ENCODE peak calls at places on chromosomes 12 and 14, in seven cellular contexts. One of them, this sample, is unnamed.

GRCh38 chr14:50451854-50452253 is 55.2 kb upstream of the CDKL1 start:
- DNase-seq in heart right ventricle: no peak
- DNase-seq in ascending aorta: no peak
- DNase-seq in thyroid gland: no peak
- DNase-seq in uterus: no peak
- DNase-seq in stomach: no peak
- DNase-seq in lung: no peak
- DNase-seq in this sample: no peak

GRCh38 chr12:60345442-60345841 is 749.6 kb downstream of the SLC16A7 start:
- DNase-seq in heart right ventricle: no peak
- DNase-seq in ascending aorta: no peak
- DNase-seq in thyroid gland: no peak
- DNase-seq in uterus: no peak
- DNase-seq in stomach: no peak
- DNase-seq in lung: no peak
- DNase-seq in this sample: no peak

GRCh38 chr14:81366259-81366658 is 33.9 kb downstream of the STON2 start:
- DNase-seq in heart right ventricle: no peak
- DNase-seq in ascending aorta: no peak
- DNase-seq in thyroid gland: peak; percentile 35
- DNase-seq in uterus: no peak
- DNase-seq in stomach: peak; percentile 29
- DNase-seq in lung: no peak
- DNase-seq in this sample: no peak

GRCh38 chr14:58278177-58278576 is 20.2 kb upstream of the ARID4A start:
- DNase-seq in heart right ventricle: no peak
- DNase-seq in ascending aorta: no peak
- DNase-seq in thyroid gland: no peak
- DNase-seq in uterus: no peak
- DNase-seq in stomach: no peak
- DNase-seq in lung: no peak
- DNase-seq in this sample: no peak

GRCh38 chr14:22489957-22490950 is 98.8 kb downstream of the DAD1 start:
- DNase-seq in heart right ventricle: no peak
- DNase-seq in ascending aorta: no peak
- DNase-seq in thyroid gland: no peak
- DNase-seq in uterus: no peak
- DNase-seq in stomach: no peak
- DNase-seq in lung: no peak
- DNase-seq in this sample: no peak

GRCh38 chr12:29509503-29509902 is 12.0 kb upstream of the OVCH1 start:
- DNase-seq in heart right ventricle: no peak
- DNase-seq in ascending aorta: no peak
- DNase-seq in thyroid gland: no peak
- DNase-seq in uterus: no peak
- DNase-seq in stomach: no peak
- DNase-seq in lung: no peak
- DNase-seq in this sample: no peak

GRCh38 chr12:127681151-127681754 is 585.7 kb upstream of the TMEM132C start:
- DNase-seq in heart right ventricle: no peak
- DNase-seq in ascending aorta: no peak
- DNase-seq in thyroid gland: no peak
- DNase-seq in uterus: no peak
- DNase-seq in stomach: no peak
- DNase-seq in lung: no peak
- DNase-seq in this sample: no peak

GRCh38 chr12:46473634-46474201 is 101.1 kb upstream of the SLC38A2 start:
- DNase-seq in heart right ventricle: peak; percentile 41
- DNase-seq in ascending aorta: peak; percentile 92
- DNase-seq in thyroid gland: peak; percentile 23
- DNase-seq in uterus: peak; percentile 50
- DNase-seq in stomach: peak; percentile 71
- DNase-seq in lung: peak; percentile 77
- DNase-seq in this sample: peak; percentile 95

GRCh38 chr14:51458563-51458955 is 193.2 kb upstream of the FRMD6 start:
- DNase-seq in heart right ventricle: no peak
- DNase-seq in ascending aorta: no peak
- DNase-seq in thyroid gland: no peak
- DNase-seq in uterus: no peak
- DNase-seq in stomach: no peak
- DNase-seq in lung: no peak
- DNase-seq in this sample: no peak

GRCh38 chr12:57889541-57889989 is 43.0 kb upstream of the CTDSP2 start:
- DNase-seq in heart right ventricle: peak; percentile 76
- DNase-seq in ascending aorta: peak; percentile 95
- DNase-seq in thyroid gland: no peak
- DNase-seq in uterus: peak; percentile 89
- DNase-seq in stomach: no peak
- DNase-seq in lung: peak; percentile 71
- DNase-seq in this sample: no peak

GRCh38 chr14:55851301-55851700 is 266.9 kb upstream of the PELI2 start:
- DNase-seq in heart right ventricle: no peak
- DNase-seq in ascending aorta: no peak
- DNase-seq in thyroid gland: no peak
- DNase-seq in uterus: no peak
- DNase-seq in stomach: no peak
- DNase-seq in lung: no peak
- DNase-seq in this sample: peak; percentile 22

GRCh38 chr12:5718680-5719079 is 226.4 kb downstream of the ANO2 start:
- DNase-seq in heart right ventricle: peak; percentile 49
- DNase-seq in ascending aorta: no peak
- DNase-seq in thyroid gland: peak; percentile 12
- DNase-seq in uterus: no peak
- DNase-seq in stomach: no peak
- DNase-seq in lung: no peak
- DNase-seq in this sample: no peak

GRCh38 chr12:76634074-76634570 is 74.6 kb upstream of the OSBPL8 start:
- DNase-seq in heart right ventricle: no peak
- DNase-seq in ascending aorta: no peak
- DNase-seq in thyroid gland: no peak
- DNase-seq in uterus: no peak
- DNase-seq in stomach: no peak
- DNase-seq in lung: no peak
- DNase-seq in this sample: no peak

GRCh38 chr12:50090391-50090790 is 5.2 kb downstream of the SMARCD1 start:
- DNase-seq in heart right ventricle: no peak
- DNase-seq in ascending aorta: no peak
- DNase-seq in thyroid gland: no peak
- DNase-seq in uterus: no peak
- DNase-seq in stomach: no peak
- DNase-seq in lung: no peak
- DNase-seq in this sample: no peak

GRCh38 chr14:39897657-39898056 is 465.4 kb upstream of the FBXO33 start:
- DNase-seq in heart right ventricle: no peak
- DNase-seq in ascending aorta: no peak
- DNase-seq in thyroid gland: no peak
- DNase-seq in uterus: no peak
- DNase-seq in stomach: no peak
- DNase-seq in lung: no peak
- DNase-seq in this sample: no peak

GRCh38 chr12:109500406-109501185 is 23.2 kb downstream of the UBE3B start:
- DNase-seq in heart right ventricle: no peak
- DNase-seq in ascending aorta: no peak
- DNase-seq in thyroid gland: no peak
- DNase-seq in uterus: no peak
- DNase-seq in stomach: no peak
- DNase-seq in lung: no peak
- DNase-seq in this sample: no peak

GRCh38 chr14:96808619-96809405 is 11.6 kb downstream of the VRK1 start:
- DNase-seq in heart right ventricle: no peak
- DNase-seq in ascending aorta: no peak
- DNase-seq in thyroid gland: no peak
- DNase-seq in uterus: no peak
- DNase-seq in stomach: no peak
- DNase-seq in lung: no peak
- DNase-seq in this sample: no peak

GRCh38 chr12:88893801-88894200 is 313.5 kb upstream of the KITLG start:
- DNase-seq in heart right ventricle: no peak
- DNase-seq in ascending aorta: no peak
- DNase-seq in thyroid gland: no peak
- DNase-seq in uterus: no peak
- DNase-seq in stomach: no peak
- DNase-seq in lung: no peak
- DNase-seq in this sample: no peak

GRCh38 chr12:28130234-28130624 is 60.0 kb upstream of the CCDC91 start:
- DNase-seq in heart right ventricle: no peak
- DNase-seq in ascending aorta: no peak
- DNase-seq in thyroid gland: no peak
- DNase-seq in uterus: no peak
- DNase-seq in stomach: no peak
- DNase-seq in lung: no peak
- DNase-seq in this sample: no peak

GRCh38 chr14:76908834-76909233 is 82.6 kb downstream of the LRRC74A start:
- DNase-seq in heart right ventricle: no peak
- DNase-seq in ascending aorta: peak; percentile 72
- DNase-seq in thyroid gland: no peak
- DNase-seq in uterus: no peak
- DNase-seq in stomach: no peak
- DNase-seq in lung: no peak
- DNase-seq in this sample: no peak

GRCh38 chr12:14901228-14901562 is 15.5 kb upstream of the MGP start:
- DNase-seq in heart right ventricle: no peak
- DNase-seq in ascending aorta: no peak
- DNase-seq in thyroid gland: no peak
- DNase-seq in uterus: no peak
- DNase-seq in stomach: no peak
- DNase-seq in lung: no peak
- DNase-seq in this sample: no peak

GRCh38 chr14:67311868-67312267 is 47.7 kb downstream of the ATP6V1D start:
- DNase-seq in heart right ventricle: no peak
- DNase-seq in ascending aorta: no peak
- DNase-seq in thyroid gland: no peak
- DNase-seq in uterus: no peak
- DNase-seq in stomach: no peak
- DNase-seq in lung: no peak
- DNase-seq in this sample: no peak

GRCh38 chr12:65470261-65470660 is 191.8 kb downstream of the MSRB3 start:
- DNase-seq in heart right ventricle: no peak
- DNase-seq in ascending aorta: no peak
- DNase-seq in thyroid gland: no peak
- DNase-seq in uterus: no peak
- DNase-seq in stomach: no peak
- DNase-seq in lung: no peak
- DNase-seq in this sample: peak; percentile 9

GRCh38 chr12:105644770-105645169 is 314.3 kb downstream of the C12orf75 start:
- DNase-seq in heart right ventricle: no peak
- DNase-seq in ascending aorta: no peak
- DNase-seq in thyroid gland: no peak
- DNase-seq in uterus: no peak
- DNase-seq in stomach: no peak
- DNase-seq in lung: no peak
- DNase-seq in this sample: no peak

GRCh38 chr12:74538491-74539258 is 1.0 kb downstream of the ATXN7L3B start:
- DNase-seq in heart right ventricle: no peak
- DNase-seq in ascending aorta: no peak
- DNase-seq in thyroid gland: peak; percentile 31
- DNase-seq in uterus: no peak
- DNase-seq in stomach: no peak
- DNase-seq in lung: no peak
- DNase-seq in this sample: no peak

GRCh38 chr12:81077329-81077685 is 572 bp upstream of the ACSS3 start:
- DNase-seq in heart right ventricle: peak; percentile 30
- DNase-seq in ascending aorta: no peak
- DNase-seq in thyroid gland: peak; percentile 59
- DNase-seq in uterus: peak; percentile 49
- DNase-seq in stomach: no peak
- DNase-seq in lung: peak; percentile 46
- DNase-seq in this sample: no peak

GRCh38 chr14:78310263-78310662 is 140.1 kb downstream of the NRXN3 start:
- DNase-seq in heart right ventricle: no peak
- DNase-seq in ascending aorta: no peak
- DNase-seq in thyroid gland: no peak
- DNase-seq in uterus: no peak
- DNase-seq in stomach: no peak
- DNase-seq in lung: no peak
- DNase-seq in this sample: no peak

GRCh38 chr14:38129705-38130104 is 78.0 kb upstream of the SSTR1 start:
- DNase-seq in heart right ventricle: no peak
- DNase-seq in ascending aorta: no peak
- DNase-seq in thyroid gland: no peak
- DNase-seq in uterus: no peak
- DNase-seq in stomach: no peak
- DNase-seq in lung: no peak
- DNase-seq in this sample: no peak

GRCh38 chr12:48882325-48882687 is 16.6 kb upstream of the RND1 start:
- DNase-seq in heart right ventricle: no peak
- DNase-seq in ascending aorta: peak; percentile 68
- DNase-seq in thyroid gland: peak; percentile 82
- DNase-seq in uterus: no peak
- DNase-seq in stomach: peak; percentile 56
- DNase-seq in lung: peak; percentile 33
- DNase-seq in this sample: no peak

GRCh38 chr12:13103391-13104033 is at the start of gene GSG1:
- DNase-seq in heart right ventricle: no peak
- DNase-seq in ascending aorta: no peak
- DNase-seq in thyroid gland: no peak
- DNase-seq in uterus: no peak
- DNase-seq in stomach: no peak
- DNase-seq in lung: no peak
- DNase-seq in this sample: no peak
- H3K4me1 ChIP-seq in heart right ventricle: peaks cover 33% of the 10 kb centered on the region
- H3K4me1 ChIP-seq in ascending aorta: peaks cover 10% of the 10 kb centered on the region
- H3K4me1 ChIP-seq in thyroid gland: peaks cover 39% of the 10 kb centered on the region
- H3K4me1 ChIP-seq in uterus: peaks cover 7% of the 10 kb centered on the region
- H3K4me1 ChIP-seq in stomach: peaks cover 40% of the 10 kb centered on the region
- H3K4me1 ChIP-seq in lung: peaks cover 16% of the 10 kb centered on the region
- H3K4me1 ChIP-seq in this sample: peaks cover 31% of the 10 kb centered on the region

DNA sequence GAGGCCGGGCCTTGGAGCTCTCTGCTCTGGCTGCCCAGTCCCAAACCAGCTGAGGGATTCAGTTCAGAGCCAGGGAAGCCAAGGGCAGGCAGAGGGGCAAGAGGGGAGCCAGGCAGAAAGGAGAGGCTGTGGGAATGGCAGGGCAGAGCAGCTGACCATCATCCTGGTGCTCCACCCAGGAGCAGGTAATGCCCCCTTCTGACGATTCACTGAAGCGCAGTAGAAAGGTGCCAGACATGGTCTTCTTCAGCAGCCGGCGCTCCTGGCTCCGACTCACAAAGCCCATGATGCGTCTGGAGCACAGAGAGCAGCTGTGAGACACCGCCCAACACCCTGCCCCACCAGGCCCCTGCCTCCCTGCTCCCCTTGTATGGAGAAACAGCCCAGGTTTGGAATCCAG is 8.0 kb downstream of the IL23A start:
- DNase-seq in heart right ventricle: no peak
- DNase-seq in ascending aorta: no peak
- DNase-seq in thyroid gland: no peak
- DNase-seq in uterus: no peak
- DNase-seq in stomach: no peak
- DNase-seq in lung: no peak
- DNase-seq in this sample: no peak
- TF ChIP-seq CTCF in heart right ventricle: no peak
- TF ChIP-seq CTCF in ascending aorta: no peak
- TF ChIP-seq CTCF in thyroid gland: no peak
- TF ChIP-seq CTCF in uterus: no peak
- TF ChIP-seq CTCF in stomach: no peak
- TF ChIP-seq CTCF in lung: no peak
- TF ChIP-seq CTCF in this sample: peak; percentile 20

GRCh38 chr12:39405580-39405979 is 37.3 kb downstream of the KIF21A start:
- DNase-seq in heart right ventricle: no peak
- DNase-seq in ascending aorta: no peak
- DNase-seq in thyroid gland: no peak
- DNase-seq in uterus: no peak
- DNase-seq in stomach: no peak
- DNase-seq in lung: no peak
- DNase-seq in this sample: no peak
- H3K27ac ChIP-seq in heart right ventricle: peak overlapping the region; percentile 47
- H3K27ac ChIP-seq in ascending aorta: no peak overlapping the region
- H3K27ac ChIP-seq in thyroid gland: no peak overlapping the region
- H3K27ac ChIP-seq in uterus: no peak overlapping the region
- H3K27ac ChIP-seq in stomach: no peak overlapping the region
- H3K27ac ChIP-seq in lung: no peak overlapping the region
- H3K27ac ChIP-seq in this sample: no peak overlapping the region

GRCh38 chr14:99586054-99586760 is 17.8 kb downstream of the CCDC85C start:
- DNase-seq in heart right ventricle: no peak
- DNase-seq in ascending aorta: no peak
- DNase-seq in thyroid gland: no peak
- DNase-seq in uterus: no peak
- DNase-seq in stomach: no peak
- DNase-seq in lung: no peak
- DNase-seq in this sample: no peak
- H3K4me1 ChIP-seq in heart right ventricle: peaks cover 41% of the 10 kb centered on the region
- H3K4me1 ChIP-seq in ascending aorta: no peaks in the 10 kb centered on the region
- H3K4me1 ChIP-seq in thyroid gland: no peaks in the 10 kb centered on the region
- H3K4me1 ChIP-seq in uterus: no peaks in the 10 kb centered on the region
- H3K4me1 ChIP-seq in stomach: peaks cover 63% of the 10 kb centered on the region
- H3K4me1 ChIP-seq in lung: peaks cover 31% of the 10 kb centered on the region
- H3K4me1 ChIP-seq in this sample: no peaks in the 10 kb centered on the region

This sample was measured in A673.